ENCODE peak calls at places on chromosomes 2 and 18, in seven cellular contexts. R is PC-9, K is GM23338, C is NCI-H1417 treated with DMSO at 0.1 percent for 48 hours, P is GM12865, S is keratinocyte, J is K562. I is an unnamed sample.

GRCh38 chr18:65035701-65036100 is 715.1 kb upstream of the CDH7 start:
- DNase-seq in J (no peak), C (no peak), K (no peak), P (no peak), R (no peak), S (no peak), I (no peak)

GRCh38 chr2:63698825-63699548 is 110.2 kb downstream of the MDH1 start:
- DNase-seq in C (peak), K (peak), S (peak), R (peak), P (peak), J (no peak), I (peak)

GRCh38 chr2:152098033-152098797 is 629 bp downstream of the CACNB4 start:
- DNase-seq in R (no peak), P (peak), S (no peak), J (no peak), K (peak), C (no peak), I (no peak)

GRCh38 chr18:46518438-46518837 is 138.6 kb downstream of the LOXHD1 start:
- DNase-seq in K (peak), C (no peak), P (no peak), S (no peak), J (no peak), R (no peak), I (no peak)

GRCh38 chr18:35334183-35334582 is 10.0 kb downstream of the ZNF24 start:
- DNase-seq in R (no peak), C (no peak), S (no peak), J (no peak), P (no peak), K (no peak), I (no peak)

GRCh38 chr18:79570266-79571201 is 109.1 kb upstream of the CTDP1 start:
- DNase-seq in K (no peak), C (no peak), J (no peak), P (no peak), R (no peak), S (no peak), I (no peak)

GRCh38 chr2:85878719-85879390 is 9.9 kb downstream of the ST3GAL5 start:
- DNase-seq in C (no peak), S (no peak), K (no peak), P (no peak), R (no peak), J (no peak), I (no peak)

GRCh38 chr18:58087928-58088722 is 44.1 kb downstream of the NEDD4L start:
- DNase-seq in S (peak), C (no peak), K (peak), P (no peak), R (peak), J (peak), I (peak)

GRCh38 chr2:44233450-44234128 is 41.7 kb upstream of the SLC3A1 start:
- DNase-seq in P (no peak), S (no peak), J (no peak), R (peak), C (peak), K (peak), I (peak)

GRCh38 chr2:132267372-132267771 is 105.6 kb upstream of the ANKRD30BL start:
- DNase-seq in S (no peak), K (peak), J (peak), R (no peak), P (no peak), C (no peak), I (no peak)

GRCh38 chr2:109460553-109461324 is 153.0 kb downstream of the SEPTIN10 start:
- DNase-seq in J (no peak), R (no peak), K (no peak), P (no peak), C (no peak), S (no peak), I (no peak)

GRCh38 chr2:58734365-58734764 is 493.2 kb upstream of the FANCL start:
- DNase-seq in S (no peak), K (no peak), P (no peak), J (no peak), C (peak), R (peak), I (peak)

GRCh38 chr18:50662177-50662576 is 102.3 kb downstream of the MAPK4 start:
- DNase-seq in S (no peak), J (peak), K (peak), R (no peak), C (no peak), P (peak), I (no peak)

GRCh38 chr2:740446-741293 is 63.5 kb upstream of the TMEM18 start:
- DNase-seq in K (peak), J (peak), P (peak), S (peak), C (peak), R (no peak), I (peak)

GRCh38 chr2:12762976-12763375 is 46.2 kb downstream of the TRIB2 start:
- DNase-seq in K (no peak), P (no peak), C (no peak), J (no peak), R (no peak), S (no peak), I (no peak)

GRCh38 chr18:44325903-44326650 is 354.6 kb upstream of the SETBP1 start:
- DNase-seq in S (peak), K (peak), C (peak), R (no peak), J (peak), P (peak), I (no peak)

GRCh38 chr2:15747698-15748471 is 156.2 kb downstream of the DDX1 start:
- DNase-seq in C (no peak), K (peak), S (no peak), R (no peak), J (no peak), P (no peak), I (no peak)

GRCh38 chr2:16508061-16508851 is 157.4 kb downstream of the CYRIA start:
- DNase-seq in S (no peak), J (peak), R (no peak), C (no peak), P (peak), K (peak), I (no peak)

GRCh38 chr2:140275427-140275826 is 1495.2 kb upstream of the NXPH2 start:
- DNase-seq in K (no peak), S (no peak), P (no peak), R (no peak), C (peak), J (no peak), I (no peak)

GRCh38 chr2:46798998-46799698 is 116.5 kb downstream of the MCFD2 start:
- DNase-seq in P (no peak), S (no peak), C (no peak), K (no peak), R (no peak), J (no peak), I (no peak)

GRCh38 chr18:57209697-57210096 is 62.8 kb downstream of the BOD1L2 start:
- DNase-seq in S (no peak), K (peak), J (no peak), P (peak), C (no peak), R (no peak), I (no peak)

GRCh38 chr2:136997550-136997949 is 232.2 kb downstream of the THSD7B start:
- DNase-seq in P (no peak), R (no peak), J (no peak), K (no peak), S (no peak), C (no peak), I (no peak)

GRCh38 chr2:172293952-172294351 is 133.4 kb upstream of the ITGA6 start:
- DNase-seq in K (no peak), P (no peak), J (no peak), C (no peak), R (no peak), S (no peak), I (no peak)

GRCh38 chr2:125643128-125643527 is 1012.8 kb upstream of the GYPC start:
- DNase-seq in K (no peak), R (no peak), C (no peak), P (peak), J (no peak), S (no peak), I (no peak)

GRCh38 chr2:75920721-75921551 is 210.2 kb upstream of the GCFC2 start:
- DNase-seq in P (no peak), C (peak), R (no peak), J (no peak), K (peak), S (no peak), I (no peak)

GRCh38 chr2:128911276-128911675 is 592.6 kb upstream of the HS6ST1 start:
- DNase-seq in R (no peak), C (no peak), K (no peak), P (no peak), J (no peak), S (no peak), I (no peak)

GRCh38 chr2:204863351-204863750 is 318.1 kb downstream of the PARD3B start:
- DNase-seq in S (no peak), C (no peak), R (no peak), J (no peak), K (no peak), P (no peak), I (no peak)

GRCh38 chr18:21433436-21433835 is 167.1 kb downstream of the ESCO1 start:
- DNase-seq in R (peak), J (no peak), K (no peak), P (no peak), S (peak), C (no peak), I (peak)

I was measured in epithelial cell of prostate.